ENCODE peak calls at places on chromosomes 6 and 20, in nine cellular contexts. K is lower leg skin, O is body of pancreas, G is esophagus muscularis mucosa, C is tibial nerve, D is stomach, U is heart left ventricle, P is uterus, Y is A549. B is an unnamed sample.

GRCh38 chr6:7432391-7433207 is 43.0 kb downstream of the RIOK1 start:
- DNase-seq in K (no peak), O (no peak), G (no peak), C (no peak), D (no peak), U (no peak), P (no peak), Y (no peak), B (peak)

GRCh38 chr6:1715336-1715735 is 105.6 kb downstream of the FOXC1 start:
- DNase-seq in K (no peak), O (no peak), G (no peak), C (no peak), D (no peak), U (no peak), P (no peak), Y (no peak), B (no peak)

GRCh38 chr20:41086402-41087324 is 50.7 kb upstream of the PLCG1 start:
- DNase-seq in K (no peak), O (no peak), G (no peak), C (no peak), D (no peak), U (no peak), P (no peak), Y (no peak), B (no peak)

GRCh38 chr6:123925360-123925759 is 121.7 kb downstream of the NKAIN2 start:
- DNase-seq in K (no peak), O (no peak), G (no peak), C (no peak), D (no peak), U (no peak), P (no peak), Y (no peak), B (no peak)

GRCh38 chr20:38485041-38485440 is 12.4 kb downstream of the RALGAPB start:
- DNase-seq in K (no peak), O (no peak), G (no peak), C (no peak), D (no peak), U (no peak), P (no peak), Y (no peak), B (no peak)

GRCh38 chr6:10401632-10402223 is 13.1 kb downstream of the TFAP2A start:
- DNase-seq in K (no peak), O (no peak), G (no peak), C (no peak), D (no peak), U (no peak), P (no peak), Y (no peak), B (no peak)

GRCh38 chr6:42104095-42104806 is 38.2 kb downstream of the C6orf132 start:
- DNase-seq in K (no peak), O (no peak), G (no peak), C (peak), D (peak), U (peak), P (peak), Y (peak), B (peak)

GRCh38 chr6:144951730-144952437 is 666.7 kb downstream of the UTRN start:
- DNase-seq in K (no peak), O (no peak), G (no peak), C (no peak), D (no peak), U (no peak), P (no peak), Y (no peak), B (no peak)

GRCh38 chr20:47456952-47457724 is 44.5 kb upstream of the NCOA3 start:
- DNase-seq in K (no peak), O (no peak), G (no peak), C (no peak), D (no peak), U (no peak), P (no peak), Y (peak), B (no peak)

GRCh38 chr20:58659841-58660240 is 8.8 kb downstream of the STX16 start:
- DNase-seq in K (no peak), O (no peak), G (peak), C (no peak), D (no peak), U (no peak), P (no peak), Y (no peak), B (no peak)

GRCh38 chr20:5171074-5171789 is 44.4 kb downstream of the CDS2 start:
- DNase-seq in K (no peak), O (no peak), G (no peak), C (no peak), D (no peak), U (peak), P (peak), Y (no peak), B (no peak)

GRCh38 chr6:154371337-154371736 is 14.7 kb upstream of the IPCEF1 start:
- DNase-seq in K (no peak), O (no peak), G (no peak), C (no peak), D (no peak), U (no peak), P (no peak), Y (no peak), B (no peak)

GRCh38 chr6:14542670-14543366 is 425.2 kb downstream of the CD83 start:
- DNase-seq in K (no peak), O (no peak), G (no peak), C (no peak), D (no peak), U (no peak), P (no peak), Y (no peak), B (no peak)

GRCh38 chr6:21885532-21886089 is 292.1 kb downstream of the SOX4 start:
- DNase-seq in K (peak), O (no peak), G (no peak), C (peak), D (peak), U (peak), P (peak), Y (peak), B (peak)

GRCh38 chr6:75376347-75377024 is 91.9 kb upstream of the TMEM30A start:
- DNase-seq in K (no peak), O (no peak), G (no peak), C (no peak), D (no peak), U (no peak), P (no peak), Y (peak), B (no peak)

GRCh38 chr6:146916435-146917015 is 287.7 kb upstream of the STXBP5 start:
- DNase-seq in K (no peak), O (no peak), G (no peak), C (no peak), D (no peak), U (no peak), P (no peak), Y (no peak), B (no peak)

GRCh38 chr6:149453597-149454340 is 31.0 kb downstream of the ZC3H12D start:
- DNase-seq in K (no peak), O (no peak), G (no peak), C (no peak), D (no peak), U (no peak), P (no peak), Y (no peak), B (no peak)

GRCh38 chr6:7452898-7453297 is 63.3 kb downstream of the RIOK1 start:
- DNase-seq in K (no peak), O (no peak), G (no peak), C (no peak), D (no peak), U (no peak), P (no peak), Y (no peak), B (no peak)

GRCh38 chr6:167497387-167498056 is 172.6 kb downstream of the TTLL2 start:
- DNase-seq in K (no peak), O (no peak), G (no peak), C (no peak), D (no peak), U (no peak), P (no peak), Y (peak), B (no peak)
- TF ChIP-seq POLR2A in K (no peak), O (no peak), G (no peak), C (no peak), D (no peak), U (no peak), P (no peak), Y (no peak), B (no peak)

GRCh38 chr20:35563834-35564233 is 22.0 kb downstream of the ERGIC3 start:
- DNase-seq in K (no peak), O (no peak), G (no peak), C (no peak), D (no peak), U (no peak), P (no peak), Y (no peak), B (no peak)
- TF ChIP-seq POLR2A in K (no peak), O (no peak), G (no peak), C (no peak), D (no peak), U (no peak), P (no peak), Y (no peak), B (no peak)

GRCh38 chr6:34143196-34143883 is 2.5 kb downstream of the GRM4 start:
- DNase-seq in K (no peak), O (no peak), G (no peak), C (no peak), D (no peak), U (no peak), P (no peak), Y (no peak), B (no peak)

GRCh38 chr6:34142599-34142998 is 3.3 kb downstream of the GRM4 start:
- DNase-seq in K (no peak), O (no peak), G (no peak), C (no peak), D (no peak), U (no peak), P (no peak), Y (no peak), B (peak)

GRCh38 chr6:34143884-34144580 is 1.9 kb downstream of the GRM4 start:
- DNase-seq in K (no peak), O (no peak), G (no peak), C (no peak), D (no peak), U (no peak), P (peak), Y (peak), B (no peak)

GRCh38 chr6:34140075-34140474 is 5.8 kb downstream of the GRM4 start:
- DNase-seq in K (no peak), O (no peak), G (no peak), C (no peak), D (no peak), U (no peak), P (no peak), Y (no peak), B (no peak)

DNA sequence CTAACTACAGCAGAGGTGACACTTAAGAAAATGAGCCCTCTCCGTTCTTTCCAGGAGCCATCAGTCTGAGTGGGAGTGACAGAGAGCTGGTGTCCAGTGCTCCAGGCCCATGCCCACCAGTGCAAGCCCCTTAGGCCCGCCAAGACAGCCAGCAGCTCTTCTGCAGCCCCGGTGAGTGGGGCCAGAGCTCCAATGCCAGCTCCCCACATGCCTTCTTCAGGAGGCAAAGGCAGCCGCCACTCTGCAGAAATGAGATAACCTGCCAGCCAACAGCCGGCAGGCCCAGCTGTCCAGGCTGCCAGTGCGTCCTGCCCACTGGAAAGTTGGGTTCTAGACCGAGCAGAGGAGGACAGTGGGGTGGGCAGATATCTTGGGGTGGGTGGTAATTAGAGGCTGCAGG is 3.8 kb downstream of the GRM4 start:
- DNase-seq in K (no peak), O (no peak), G (no peak), C (no peak), D (no peak), U (no peak), P (no peak), Y (no peak), B (no peak)
- TF ChIP-seq POLR2A in K (no peak), O (no peak), G (no peak), C (no peak), D (no peak), U (no peak), P (no peak), Y (no peak), B (no peak)

GRCh38 chr6:24522821-24523175 is 28.0 kb downstream of the ALDH5A1 start:
- DNase-seq in K (no peak), O (no peak), G (no peak), C (no peak), D (no peak), U (no peak), P (no peak), Y (no peak), B (no peak)

GRCh38 chr6:24520929-24521546 is 26.3 kb downstream of the ALDH5A1 start:
- DNase-seq in K (no peak), O (peak), G (no peak), C (no peak), D (peak), U (peak), P (no peak), Y (peak), B (peak)

GRCh38 chr6:24513602-24514001 is 18.8 kb downstream of the ALDH5A1 start:
- DNase-seq in K (no peak), O (no peak), G (no peak), C (no peak), D (no peak), U (no peak), P (no peak), Y (no peak), B (no peak)

GRCh38 chr6:24522090-24522820 is 27.5 kb downstream of the ALDH5A1 start:
- DNase-seq in K (no peak), O (no peak), G (no peak), C (no peak), D (no peak), U (no peak), P (no peak), Y (no peak), B (no peak)

GRCh38 chr6:24517659-24518538 is 23.1 kb downstream of the ALDH5A1 start:
- DNase-seq in K (no peak), O (no peak), G (peak), C (no peak), D (no peak), U (no peak), P (no peak), Y (no peak), B (no peak)
- TF ChIP-seq POLR2A in K (no peak), O (no peak), G (no peak), C (no peak), D (no peak), U (no peak), P (no peak), Y (no peak), B (no peak)

B was measured in adrenal gland.